ENCODE peak calls at places on chromosome 14, in ten cellular contexts. O is fibroblast of lung, S is hepatocyte, T is cardiac muscle cell, U is retinal pigment epithelial cell, Q is adrenal gland, C is colonic mucosa, F is uterus, L is bronchial epithelial cell, N is fibroblast of pulmonary artery. Z is an unnamed sample.

GRCh38 chr14:54444003-54444402 is 2.8 kb upstream of the CNIH1 start:
- DNase-seq in O (peak; percentile 21), S (no peak), T (no peak), U (no peak), Q (no peak), C (no peak), F (peak; percentile 46), L (no peak), N (no peak), Z (no peak)

GRCh38 chr14:103185051-103186027 is 62.1 kb downstream of the TNFAIP2 start:
- DNase-seq in O (no peak), S (peak; percentile 66), T (peak; percentile 51), U (no peak), Q (no peak), C (no peak), F (no peak), L (peak; percentile 77), N (peak; percentile 57), Z (peak; percentile 37)

GRCh38 chr14:103074699-103075341 is 9.2 kb upstream of the LBHD2 start:
- DNase-seq in O (no peak), S (peak; percentile 75), T (no peak), U (no peak), Q (peak; percentile 64), C (peak; percentile 79), F (peak; percentile 69), L (no peak), N (no peak), Z (peak; percentile 24)

GRCh38 chr14:58865520-58866281 is 227.9 kb downstream of the DACT1 start:
- DNase-seq in O (peak; percentile 79), S (no peak), T (peak; percentile 87), U (no peak), Q (no peak), C (no peak), F (no peak), L (no peak), N (peak; percentile 88), Z (no peak)

GRCh38 chr14:20002319-20002718 is 356 bp downstream of the OR4Q2 start:
- DNase-seq in O (no peak), S (no peak), T (no peak), U (no peak), Q (no peak), C (no peak), F (no peak), L (no peak), N (no peak), Z (no peak)

GRCh38 chr14:94310248-94310647 is 12.9 kb downstream of the SERPINA6 start:
- DNase-seq in O (no peak), S (no peak), T (no peak), U (no peak), Q (no peak), C (peak; percentile 9), F (no peak), L (no peak), N (no peak), Z (no peak)

GRCh38 chr14:79643132-79643531 is 568.2 kb downstream of the DIO2 start:
- DNase-seq in O (no peak), S (no peak), T (no peak), U (no peak), Q (no peak), C (no peak), F (no peak), L (no peak), N (no peak), Z (no peak)

GRCh38 chr14:64773577-64773976 is 69.4 kb downstream of the PLEKHG3 start:
- DNase-seq in O (no peak), S (no peak), T (no peak), U (no peak), Q (no peak), C (no peak), F (no peak), L (no peak), N (no peak), Z (no peak)

GRCh38 chr14:94656043-94656442 is 43.9 kb downstream of the SERPINA3 start:
- DNase-seq in O (no peak), S (no peak), T (no peak), U (no peak), Q (no peak), C (no peak), F (no peak), L (no peak), N (no peak), Z (no peak)

GRCh38 chr14:100065161-100065871 is at the start of gene EVL:
- DNase-seq in O (no peak), S (no peak), T (no peak), U (no peak), Q (no peak), C (no peak), F (no peak), L (no peak), N (no peak), Z (peak; percentile 92)

GRCh38 chr14:101473795-101474562 is 87.3 kb upstream of the DIO3 start:
- DNase-seq in O (no peak), S (no peak), T (no peak), U (no peak), Q (no peak), C (no peak), F (peak; percentile 9), L (no peak), N (no peak), Z (no peak)

GRCh38 chr14:68124885-68125731 is 305.5 kb downstream of the RAD51B start:
- DNase-seq in O (peak; percentile 92), S (peak; percentile 38), T (peak; percentile 57), U (no peak), Q (no peak), C (no peak), F (peak; percentile 66), L (peak; percentile 85), N (peak; percentile 82), Z (no peak)

GRCh38 chr14:23895480-23895879 is 58.1 kb upstream of the DHRS4 start:
- DNase-seq in O (no peak), S (no peak), T (peak; percentile 6), U (no peak), Q (no peak), C (no peak), F (no peak), L (no peak), N (peak; percentile 11), Z (no peak)
- TF ChIP-seq CTCF in O (peak; percentile 2), S (no peak), T (peak; percentile 14), U (no peak), Q (no peak), C (no peak), F (no peak), L (no peak), N (peak; percentile 8), Z (peak; percentile 6)

GRCh38 chr14:32692441-32692840 is 246.2 kb upstream of the NPAS3 start:
- DNase-seq in O (peak; percentile 61), S (no peak), T (no peak), U (no peak), Q (no peak), C (no peak), F (no peak), L (no peak), N (no peak), Z (no peak)
- H3K4me3 ChIP-seq in O (no peak overlapping the region), S (no peak overlapping the region), T (no peak overlapping the region), U (no peak overlapping the region), Q (no peak overlapping the region), C (no peak overlapping the region), F (no peak overlapping the region), L (no peak overlapping the region), N (no peak overlapping the region), Z (no peak overlapping the region)

GRCh38 chr14:34229140-34229539 is 232.9 kb downstream of the SPTSSA start:
- DNase-seq in O (no peak), S (no peak), T (no peak), U (no peak), Q (no peak), C (no peak), F (no peak), L (no peak), N (no peak), Z (peak; percentile 12)
- TF ChIP-seq CTCF in O (no peak), S (no peak), T (no peak), U (no peak), Q (no peak), C (no peak), F (no peak), L (no peak), N (no peak), Z (no peak)

DNA sequence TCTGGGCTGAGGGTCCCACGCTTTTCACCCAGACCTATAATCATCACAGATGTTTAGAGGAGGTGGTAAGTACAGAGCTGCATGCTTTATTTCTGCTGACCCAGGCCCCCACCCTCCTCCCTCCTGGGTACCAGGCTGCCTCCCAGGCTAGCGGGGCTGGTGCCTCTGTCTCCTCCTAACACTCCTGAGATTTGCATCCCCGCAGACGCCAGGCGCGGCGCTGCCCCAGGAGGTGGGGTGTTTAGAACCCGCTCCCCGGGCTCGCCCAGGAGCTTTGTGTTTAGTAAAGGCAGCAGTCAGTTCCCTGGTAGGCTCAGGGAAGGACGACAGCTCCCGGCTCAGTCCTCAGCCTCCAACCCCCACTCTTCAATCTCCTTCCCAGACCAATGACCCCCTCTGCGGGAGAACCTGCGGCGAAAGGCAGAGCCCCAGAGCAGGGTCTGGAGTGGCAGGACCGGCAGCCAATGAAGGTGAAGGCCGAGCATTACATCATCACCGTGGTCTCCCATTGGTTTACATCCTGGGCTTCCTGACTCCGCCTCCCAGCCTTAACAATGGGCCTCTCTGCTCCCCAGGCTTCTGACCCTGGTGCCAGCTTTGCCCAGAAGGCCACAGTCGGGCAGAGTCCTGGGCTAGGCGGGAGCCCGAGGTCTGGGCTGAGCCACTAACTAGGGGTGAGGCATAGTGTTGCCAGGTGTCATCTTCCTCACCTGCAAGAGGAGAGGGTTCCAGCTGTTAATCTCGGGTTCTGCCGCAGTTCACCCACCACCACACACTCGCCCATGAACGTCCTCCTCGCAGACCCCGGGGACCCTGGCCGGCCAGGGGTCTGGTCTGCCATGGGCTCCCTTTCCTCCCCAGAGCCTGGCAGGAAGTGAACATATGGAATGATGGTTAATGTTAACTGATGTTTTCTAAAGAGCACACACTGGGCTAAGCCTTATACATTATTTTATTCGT is 57.5 kb downstream of the CALM1 start:
- DNase-seq in O (peak; percentile 92), S (peak; percentile 84), T (peak; percentile 86), U (peak; percentile 89), Q (peak; percentile 73), C (peak; percentile 91), F (peak; percentile 58), L (peak; percentile 77), N (peak; percentile 81), Z (peak; percentile 36)
- H3K4me3 ChIP-seq in O (no peak overlapping the region), S (no peak overlapping the region), T (peak overlapping the region; percentile 16), U (peak overlapping the region; percentile 29), Q (no peak overlapping the region), C (peak overlapping the region; percentile 30), F (no peak overlapping the region), L (peak overlapping the region; percentile 24), N (peak overlapping the region; percentile 39), Z (no peak overlapping the region)

Z was measured in GM12865.